ENCODE peak calls at places on chromosomes 5 and 9, in six cellular contexts. A, K, X, C, E and L are unnamed samples. For H3K4me1, the result is how much of the 10 kb centered on the place peaks cover.

GRCh38 chr9:21392270-21392669 is 7.1 kb upstream of the IFNA2 start:
- DNase-seq in E (no peak), A (no peak), C (no peak), X (no peak), K (no peak), L (no peak)

GRCh38 chr5:139377226-139377625 is 5.9 kb downstream of the SLC23A1 start:
- DNase-seq in K (peak), X (no peak), A (no peak), C (no peak), E (no peak), L (no peak)

GRCh38 chr5:180194410-180195345 is 14.3 kb downstream of the RASGEF1C start:
- DNase-seq in X (no peak), A (no peak), E (no peak), C (no peak), K (no peak), L (no peak)

GRCh38 chr9:108053555-108054061 is 564.0 kb upstream of the KLF4 start:
- DNase-seq in C (peak), E (no peak), X (peak), K (peak), A (peak), L (peak)

GRCh38 chr5:5719292-5719691 is 296.8 kb downstream of the ICE1 start:
- DNase-seq in A (no peak), C (no peak), K (no peak), E (no peak), X (no peak), L (no peak)

GRCh38 chr9:93116049-93116961 is 17.7 kb downstream of the NINJ1 start:
- DNase-seq in A (peak), K (peak), X (peak), E (peak), C (peak), L (peak)

GRCh38 chr9:113310538-113310937 is 7.4 kb upstream of the RNF183 start:
- DNase-seq in X (peak), A (no peak), E (no peak), K (no peak), C (no peak), L (no peak)

GRCh38 chr5:135191084-135191826 is 157.2 kb upstream of the PITX1 start:
- DNase-seq in K (peak), X (peak), A (peak), C (peak), E (peak), L (peak)

GRCh38 chr9:127568971-127569818 is 42.9 kb upstream of the STXBP1 start:
- DNase-seq in A (peak), K (peak), X (peak), E (peak), C (peak), L (peak)

DNA sequence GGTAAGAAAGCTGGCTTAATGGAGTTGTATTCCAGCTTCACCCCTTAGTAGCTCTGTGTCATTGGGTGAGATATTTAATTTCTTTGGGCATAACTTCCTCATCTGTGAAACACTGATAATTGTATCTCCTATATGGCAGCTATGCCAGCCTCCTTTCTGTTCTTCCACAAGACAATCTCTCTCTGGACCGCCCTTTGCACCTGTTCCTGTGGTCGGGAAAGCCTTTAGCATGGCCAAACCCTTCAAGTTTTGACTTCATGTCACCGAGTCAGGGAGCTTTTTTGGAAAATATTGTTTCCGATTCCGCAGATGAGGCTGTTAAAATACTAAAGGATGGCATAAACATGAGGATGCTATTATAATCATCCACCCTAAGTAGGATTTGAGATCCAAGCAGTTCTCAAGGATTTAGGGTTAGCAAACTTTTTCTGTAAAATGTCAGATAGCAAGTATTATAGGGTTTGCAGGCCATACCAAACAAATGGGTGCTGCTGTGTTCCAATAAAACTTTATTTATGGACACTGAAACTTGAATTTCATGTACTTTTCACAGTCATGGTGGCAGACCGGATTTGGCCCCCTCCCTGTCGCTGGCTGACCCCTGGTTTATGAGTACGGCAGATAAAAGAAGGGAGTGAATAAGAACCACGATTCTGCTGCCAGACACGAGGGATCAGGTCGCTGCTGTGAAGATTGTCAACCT is 699 bp upstream of the NDFIP1 start:
- DNase-seq in X (no peak), A (no peak), K (no peak), C (no peak), E (no peak), L (no peak)
- H3K4me1 ChIP-seq in X (under half), A (under half), K (under half), C (under half), E (under half), L (under half)

DNA sequence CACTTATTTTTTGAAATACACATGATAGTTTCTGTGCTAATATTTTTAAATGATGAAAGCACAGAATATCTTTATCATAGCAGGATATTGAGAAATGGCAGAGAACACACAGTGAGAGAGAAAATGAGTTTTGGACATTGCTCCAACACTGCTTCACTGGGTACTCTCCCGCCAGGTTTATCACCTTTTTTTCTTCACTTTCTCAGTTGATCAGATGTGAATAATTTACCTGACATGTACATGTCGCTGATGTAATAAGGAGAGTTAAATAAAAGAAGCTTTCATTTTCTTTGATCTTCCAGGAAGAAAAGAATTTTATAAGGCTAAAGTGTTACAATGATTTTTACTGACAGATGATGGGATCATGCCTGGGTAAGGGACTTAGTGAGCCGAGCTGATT is 134.5 kb downstream of the ALDH1A1 start:
- DNase-seq in X (no peak), K (no peak), E (no peak), C (no peak), A (no peak), L (no peak)
- H3K4me3 ChIP-seq in X (no peak), K (no peak), E (no peak), C (no peak), A (no peak), L (no peak)

DNA sequence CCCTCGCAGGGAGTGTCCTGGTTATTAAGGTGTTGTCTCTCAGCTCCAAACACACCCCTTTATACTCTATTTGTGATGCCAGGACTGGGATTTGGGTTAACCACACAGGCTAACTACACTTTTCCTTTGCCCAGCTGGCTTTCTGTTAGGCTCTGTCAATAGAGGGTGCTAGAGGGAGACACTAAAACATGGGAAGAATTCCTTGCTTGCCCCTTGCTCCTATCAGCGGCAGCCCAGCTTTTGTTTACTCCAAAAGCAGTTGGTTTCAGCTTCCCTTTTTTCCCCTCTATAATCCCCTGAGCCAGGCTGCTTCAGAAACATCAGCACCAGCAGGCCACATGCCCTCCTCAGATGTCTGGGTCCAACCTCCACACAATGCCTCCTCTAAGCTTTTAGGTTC is 297.1 kb downstream of the KCTD16 start:
- DNase-seq in K (peak), C (peak), E (no peak), X (no peak), A (no peak), L (no peak)
- TF ChIP-seq CTCF in K (no peak), C (peak), E (peak), X (peak), A (peak), L (no peak)

DNA sequence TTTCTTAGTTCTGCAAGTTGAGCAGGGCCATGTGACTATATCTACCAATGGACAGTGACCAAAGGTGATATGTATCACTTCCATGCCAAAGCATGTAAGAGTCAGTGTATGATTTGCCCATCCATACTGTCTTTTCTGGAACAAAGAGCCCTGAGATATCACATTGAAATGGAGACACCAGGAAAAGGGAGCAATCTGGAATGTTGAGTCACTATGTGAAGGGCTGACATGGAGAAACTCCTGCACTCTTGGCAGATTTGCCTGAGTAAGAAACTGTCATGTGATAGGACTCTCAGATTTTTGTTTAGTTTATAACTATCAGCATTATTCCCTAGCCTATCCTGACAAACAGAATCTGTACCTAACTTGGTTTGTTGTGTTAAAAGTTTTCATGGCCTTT is 29.8 kb upstream of the TMEM161B start:
- DNase-seq in A (no peak), E (no peak), X (no peak), C (no peak), K (no peak), L (no peak)
- H3K4me1 ChIP-seq in A (under half), E (under half), X (under half), C (under half), K (under half), L (under half)

GRCh38 chr9:16626577-16627130 is 243.8 kb downstream of the BNC2 start:
- DNase-seq in A (peak), K (no peak), C (peak), E (peak), X (no peak), L (no peak)
- H3K4me3 ChIP-seq in A (peak), K (no peak), C (no peak), E (peak), X (no peak), L (no peak)

DNA sequence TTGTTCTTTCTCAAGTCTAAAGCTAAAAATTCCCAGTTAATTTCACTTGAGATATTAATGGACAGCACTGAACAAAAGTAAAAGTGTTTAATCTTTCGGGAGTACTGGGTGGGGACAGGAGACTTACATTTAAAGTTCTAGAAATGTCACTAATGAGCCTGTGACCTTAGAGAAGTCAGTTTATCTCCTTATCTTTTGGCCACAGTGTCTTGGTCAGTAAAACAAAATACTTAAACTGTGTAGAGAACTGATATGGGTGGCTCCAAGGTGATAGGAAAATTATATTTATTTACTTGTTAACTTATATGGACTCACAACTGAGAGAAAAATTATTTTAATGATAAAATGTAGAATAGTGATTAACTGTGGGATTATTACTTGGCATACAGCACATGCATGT is 8.9 kb downstream of the IPO11 start:
- DNase-seq in K (no peak), X (no peak), E (no peak), C (no peak), A (no peak), L (no peak)
- TF ChIP-seq CTCF in K (no peak), X (no peak), E (no peak), C (no peak), A (no peak), L (no peak)

DNA sequence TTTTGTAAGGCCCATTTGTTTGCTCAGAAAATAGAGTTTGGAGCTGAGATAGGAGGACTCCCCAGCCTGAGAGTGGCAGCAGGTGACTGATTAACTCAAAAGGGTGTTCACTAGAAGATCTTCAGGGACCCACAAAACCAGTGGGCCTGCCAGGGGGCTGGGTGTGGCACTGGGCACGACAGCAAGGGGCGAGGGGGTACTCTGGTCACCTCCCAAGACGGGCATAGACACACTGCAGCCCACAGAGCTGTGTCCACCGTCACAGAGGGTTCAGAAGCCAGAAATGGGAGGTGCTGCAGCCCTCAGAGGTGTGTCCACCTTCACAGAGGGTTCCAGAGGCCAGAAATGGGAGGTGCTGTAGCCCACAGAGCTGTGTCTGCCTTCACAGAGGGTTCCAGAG is 75.6 kb upstream of the CACNA1B start:
- DNase-seq in C (no peak), A (peak), K (no peak), E (no peak), X (no peak), L (no peak)
- H3K4me1 ChIP-seq in C (under half), A (under half), K (under half), E (under half), X (under half), L (under half)

GRCh38 chr5:96816430-96816939 is 8.7 kb upstream of the ERAP1 start:
- DNase-seq in C (no peak), X (no peak), A (no peak), E (no peak), K (peak), L (no peak)

GRCh38 chr5:96817496-96817895 is 9.8 kb upstream of the ERAP1 start:
- DNase-seq in K (no peak), X (no peak), C (no peak), A (no peak), E (no peak), L (no peak)

GRCh38 chr5:96819806-96820205 is 12.1 kb upstream of the ERAP1 start:
- DNase-seq in K (no peak), A (no peak), X (no peak), C (no peak), E (no peak), L (no peak)

GRCh38 chr5:96812851-96813250 is 5.1 kb upstream of the ERAP1 start:
- DNase-seq in K (no peak), X (no peak), A (no peak), E (no peak), C (no peak), L (no peak)

GRCh38 chr5:96816991-96817390 is 9.2 kb upstream of the ERAP1 start:
- DNase-seq in X (no peak), E (no peak), K (no peak), C (no peak), A (no peak), L (no peak)
- H3K4me3 ChIP-seq in X (no peak), E (no peak), K (no peak), C (no peak), A (no peak), L (no peak)

GRCh38 chr9:128921881-128922763 is 1.3 kb downstream of the PHYHD1 start:
- DNase-seq in X (peak), A (peak), C (peak), E (no peak), K (peak), L (no peak)
- TF ChIP-seq CTCF in X (no peak), A (no peak), C (no peak), E (no peak), K (no peak), L (no peak)